ENCODE peak calls at places on chromosomes 7 and 10, in four cellular contexts. P is keratinocyte, B is IMR-90, A is K562. H is an unnamed sample.

GRCh38 chr7:51785171-51785570 is 468.6 kb upstream of the COBL start:
- DNase-seq in P (no peak), B (no peak), A (no peak), H (no peak)

GRCh38 chr10:60434418-60435046 is 44.9 kb upstream of the ANK3 start:
- DNase-seq in P (peak; percentile 35), B (peak; percentile 74), A (peak; percentile 54), H (peak; percentile 78)

GRCh38 chr7:55502988-55503514 is 69.3 kb downstream of the VOPP1 start:
- DNase-seq in P (no peak), B (no peak), A (no peak), H (no peak)

GRCh38 chr10:63865210-63865609 is 344.0 kb downstream of the REEP3 start:
- DNase-seq in P (no peak), B (no peak), A (no peak), H (no peak)

GRCh38 chr7:7272294-7272693 is 90.0 kb downstream of the C1GALT1 start:
- DNase-seq in P (no peak), B (peak; percentile 2), A (no peak), H (no peak)

GRCh38 chr7:82961240-82961639 is 201.4 kb downstream of the PCLO start:
- DNase-seq in P (no peak), B (no peak), A (no peak), H (no peak)

GRCh38 chr10:43229208-43230061 is 37.4 kb downstream of the RASGEF1A start:
- DNase-seq in P (no peak), B (no peak), A (no peak), H (no peak)

GRCh38 chr7:50718311-50718710 is 64.4 kb downstream of the GRB10 start:
- DNase-seq in P (no peak), B (no peak), A (no peak), H (no peak)

GRCh38 chr10:74799840-74800239 is 26.6 kb upstream of the KAT6B start:
- DNase-seq in P (no peak), B (peak; percentile 94), A (no peak), H (peak; percentile 98)

GRCh38 chr7:90894122-90894521 is 298.0 kb downstream of the CDK14 start:
- DNase-seq in P (no peak), B (no peak), A (no peak), H (no peak)

GRCh38 chr10:95356190-95356955 is 65.6 kb upstream of the PDLIM1 start:
- DNase-seq in P (no peak), B (no peak), A (no peak), H (no peak)

GRCh38 chr10:49783645-49784044 is 21.5 kb upstream of the OGDHL start:
- DNase-seq in P (no peak), B (no peak), A (no peak), H (no peak)

GRCh38 chr7:108127461-108127860 is 2.7 kb downstream of the LAMB4 start:
- DNase-seq in P (peak; percentile 28), B (no peak), A (no peak), H (no peak)

GRCh38 chr10:4501306-4501705 is 324.7 kb upstream of the AKR1E2 start:
- DNase-seq in P (no peak), B (peak; percentile 32), A (no peak), H (peak; percentile 84)

GRCh38 chr10:93827035-93827804 is 66.6 kb upstream of the SLC35G1 start:
- DNase-seq in P (no peak), B (no peak), A (no peak), H (no peak)

GRCh38 chr7:135743907-135744789 is 4.5 kb downstream of the FAM180A start:
- DNase-seq in P (no peak), B (peak; percentile 75), A (no peak), H (no peak)

GRCh38 chr7:70193514-70193913 is 595.2 kb downstream of the AUTS2 start:
- DNase-seq in P (no peak), B (peak; percentile 1), A (no peak), H (no peak)

GRCh38 chr10:116536810-116537209 is 8.9 kb upstream of the PNLIP start:
- DNase-seq in P (no peak), B (no peak), A (no peak), H (no peak)

GRCh38 chr7:2211926-2212325 is 20.8 kb downstream of the MAD1L1 start:
- DNase-seq in P (no peak), B (no peak), A (no peak), H (no peak)

GRCh38 chr10:68781613-68782574 is 45.4 kb upstream of the STOX1 start:
- DNase-seq in P (no peak), B (no peak), A (no peak), H (no peak)

GRCh38 chr10:78177013-78177370 is 143.3 kb downstream of the RPS24 start:
- DNase-seq in P (no peak), B (no peak), A (no peak), H (no peak)

GRCh38 chr10:78173360-78174020 is 139.8 kb downstream of the RPS24 start:
- DNase-seq in P (no peak), B (peak; percentile 42), A (no peak), H (no peak)

GRCh38 chr10:78177431-78178185 is 143.9 kb downstream of the RPS24 start:
- DNase-seq in P (no peak), B (no peak), A (no peak), H (no peak)

GRCh38 chr10:78176320-78177012 is 142.8 kb downstream of the RPS24 start:
- DNase-seq in P (no peak), B (no peak), A (no peak), H (no peak)

GRCh38 chr10:78175444-78175843 is 141.8 kb downstream of the RPS24 start:
- DNase-seq in P (no peak), B (peak; percentile 25), A (no peak), H (no peak)
- H3K27ac ChIP-seq in P (no peak overlapping the region), B (no peak overlapping the region), A (no peak overlapping the region), H (no peak overlapping the region)

DNA sequence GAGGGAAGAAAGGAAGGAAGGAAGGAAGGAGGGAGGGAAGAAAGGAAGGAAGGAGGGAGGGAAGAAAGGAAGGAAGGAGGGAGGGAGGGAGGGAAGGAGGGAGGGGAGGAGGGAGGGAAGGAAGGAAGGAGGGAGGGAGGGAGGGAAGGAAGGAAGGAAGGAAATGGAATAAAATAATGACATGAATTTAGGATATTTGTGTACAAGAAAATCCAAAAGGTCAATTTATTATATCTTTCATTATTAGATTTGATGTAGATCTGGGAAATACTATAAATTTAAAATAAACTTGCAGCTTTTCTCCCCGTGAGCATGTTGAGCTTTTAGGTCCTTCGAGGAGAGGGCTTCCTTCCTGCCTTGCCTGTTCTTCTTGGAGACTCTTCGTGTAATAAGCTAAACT is 398.6 kb upstream of the NRP1 start:
- DNase-seq in P (no peak), B (no peak), A (no peak), H (no peak)
- H3K9me1 ChIP-seq in P (no peaks in the 10 kb centered on the region), B (no peaks in the 10 kb centered on the region), A (no peaks in the 10 kb centered on the region), H (no peaks in the 10 kb centered on the region)

GRCh38 chr7:137976700-137977099 is 25.2 kb downstream of the CREB3L2 start:
- DNase-seq in P (no peak), B (no peak), A (peak; percentile 61), H (no peak)
- H3K27ac ChIP-seq in P (no peak overlapping the region), B (peak overlapping the region; percentile 32), A (no peak overlapping the region), H (no peak overlapping the region)

DNA sequence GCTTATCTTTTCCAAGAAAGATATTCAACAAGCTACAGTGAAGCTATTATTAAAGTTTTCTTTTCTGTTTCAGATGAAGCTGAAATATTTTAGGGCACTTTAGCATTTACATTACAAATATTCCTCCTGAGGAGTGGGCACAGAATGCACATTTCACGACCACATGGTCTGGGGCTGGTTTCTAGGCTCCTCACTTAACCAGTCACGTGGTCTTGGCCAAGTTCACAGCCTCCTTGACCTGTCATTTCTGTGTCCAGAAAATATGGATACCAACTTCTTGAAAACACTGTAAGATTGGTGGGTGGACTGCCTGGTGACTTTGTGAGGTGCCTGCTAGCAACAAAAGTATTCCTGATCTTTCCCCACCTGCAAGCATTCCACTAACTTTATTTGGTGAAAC is 70.9 kb downstream of the FAM171A1 start:
- DNase-seq in P (no peak), B (no peak), A (no peak), H (no peak)
- H3K9me1 ChIP-seq in P (no peaks in the 10 kb centered on the region), B (peaks cover 5% of the 10 kb centered on the region), A (no peaks in the 10 kb centered on the region), H (no peaks in the 10 kb centered on the region)

GRCh38 chr7:107043916-107044346 is 574 bp upstream of the PRKAR2B start:
- DNase-seq in P (no peak), B (peak; percentile 4), A (no peak), H (no peak)
- H3K27ac ChIP-seq in P (no peak overlapping the region), B (no peak overlapping the region), A (peak overlapping the region; percentile 58), H (peak overlapping the region; percentile 13)

DNA sequence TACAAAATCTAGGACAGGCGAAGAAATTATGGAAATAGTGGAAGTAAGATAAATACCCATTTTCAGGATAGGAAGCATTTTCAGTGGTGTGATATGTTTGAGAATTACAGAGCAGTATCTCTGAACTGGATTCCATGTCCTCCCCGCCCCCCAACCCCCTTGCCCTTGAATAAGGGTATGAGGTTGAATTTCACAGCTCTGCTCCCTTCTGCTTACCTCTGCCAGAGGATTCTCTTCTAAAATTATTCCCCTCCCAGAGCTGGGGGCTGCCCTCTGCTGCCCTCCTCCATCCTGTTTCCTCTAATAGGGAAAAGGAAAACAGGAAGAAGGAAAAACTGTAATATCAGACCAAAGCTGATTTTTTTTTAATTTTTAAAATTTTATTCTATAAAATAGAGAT is 7.3 kb upstream of the CLCN1 start:
- DNase-seq in P (no peak), B (no peak), A (no peak), H (no peak)
- H3K9me1 ChIP-seq in P (no peaks in the 10 kb centered on the region), B (no peaks in the 10 kb centered on the region), A (no peaks in the 10 kb centered on the region), H (no peaks in the 10 kb centered on the region)

DNA sequence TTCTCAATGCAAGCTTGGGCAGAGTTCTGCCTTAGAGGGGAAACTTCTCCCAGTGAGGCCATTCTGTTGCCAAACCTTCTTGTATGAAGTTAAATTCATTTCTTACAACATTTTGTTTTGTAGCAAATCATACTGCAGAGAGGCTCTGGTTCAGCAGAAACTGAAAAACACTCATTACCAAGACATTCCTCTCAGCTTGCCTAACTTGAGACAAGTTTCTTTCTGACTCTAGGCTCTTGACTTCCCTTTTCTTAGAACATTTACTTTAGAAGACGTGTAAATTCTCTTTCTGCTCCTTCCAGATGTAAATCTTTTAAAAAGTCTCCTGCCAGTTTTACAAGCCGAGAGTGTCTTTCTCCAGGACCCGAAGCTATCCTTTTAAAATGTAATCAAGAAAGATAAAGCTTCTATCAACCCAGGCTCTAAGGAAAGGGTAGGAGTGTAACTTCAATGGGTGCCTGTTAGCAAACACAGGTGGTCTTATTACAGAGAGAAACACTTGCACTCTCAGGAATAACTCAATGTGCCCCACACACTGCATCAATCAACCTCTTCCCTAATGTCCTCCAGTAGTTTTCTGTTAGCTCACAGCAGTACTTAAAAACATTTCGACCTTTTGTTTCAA is 80.5 kb upstream of the TAS2R16 start:
- DNase-seq in P (no peak), B (no peak), A (no peak), H (no peak)
- H3K27ac ChIP-seq in P (no peak overlapping the region), B (no peak overlapping the region), A (no peak overlapping the region), H (no peak overlapping the region)

GRCh38 chr7:151624246-151624928 is 104.7 kb upstream of the RHEB start:
- DNase-seq in P (no peak), B (no peak), A (no peak), H (no peak)
- H3K9me1 ChIP-seq in P (no peaks in the 10 kb centered on the region), B (peaks cover 9% of the 10 kb centered on the region), A (no peaks in the 10 kb centered on the region), H (no peaks in the 10 kb centered on the region)